ENCODE peak calls at places on chromosomes 7 and 10, in four cellular contexts. One of them, this sample, is unnamed.

GRCh38 chr10:113151178-113151577 is 201.1 kb downstream of the TCF7L2 start:
- DNase-seq in DND-41: no peak
- DNase-seq in cardiac fibroblast: no peak
- DNase-seq in foreskin fibroblast: no peak
- DNase-seq in this sample: no peak

GRCh38 chr10:98339790-98340189 is 71.8 kb upstream of the LOXL4 start:
- DNase-seq in DND-41: no peak
- DNase-seq in cardiac fibroblast: no peak
- DNase-seq in foreskin fibroblast: no peak
- DNase-seq in this sample: no peak

GRCh38 chr10:125472037-125472607 is 210.8 kb downstream of the TEX36 start:
- DNase-seq in cardiac fibroblast: no peak
- DNase-seq in foreskin fibroblast: no peak
- DNase-seq in DND-41: no peak
- DNase-seq in this sample: peak

GRCh38 chr10:126908729-126909526 is 3.7 kb downstream of the DOCK1 start:
- DNase-seq in DND-41: no peak
- DNase-seq in cardiac fibroblast: no peak
- DNase-seq in foreskin fibroblast: no peak
- DNase-seq in this sample: peak

GRCh38 chr10:33661580-33662269 is 327.3 kb upstream of the NRP1 start:
- DNase-seq in cardiac fibroblast: peak
- DNase-seq in foreskin fibroblast: peak
- DNase-seq in DND-41: no peak
- DNase-seq in this sample: peak

GRCh38 chr10:95388539-95388938 is 97.7 kb upstream of the PDLIM1 start:
- DNase-seq in cardiac fibroblast: no peak
- DNase-seq in foreskin fibroblast: no peak
- DNase-seq in DND-41: no peak
- DNase-seq in this sample: no peak

GRCh38 chr10:78148564-78148963 is 114.9 kb downstream of the RPS24 start:
- DNase-seq in foreskin fibroblast: no peak
- DNase-seq in cardiac fibroblast: no peak
- DNase-seq in DND-41: no peak
- DNase-seq in this sample: no peak

GRCh38 chr10:3528271-3528670 is 256.7 kb downstream of the KLF6 start:
- DNase-seq in foreskin fibroblast: no peak
- DNase-seq in DND-41: no peak
- DNase-seq in cardiac fibroblast: peak
- DNase-seq in this sample: peak

GRCh38 chr10:127853868-127854768 is 38.6 kb downstream of the CLRN3 start:
- DNase-seq in foreskin fibroblast: peak
- DNase-seq in cardiac fibroblast: peak
- DNase-seq in DND-41: peak
- DNase-seq in this sample: peak

GRCh38 chr7:120395526-120396019 is 122.6 kb downstream of the KCND2 start:
- DNase-seq in cardiac fibroblast: peak
- DNase-seq in DND-41: no peak
- DNase-seq in foreskin fibroblast: no peak
- DNase-seq in this sample: peak

GRCh38 chr7:107048783-107049418 is 4.4 kb downstream of the PRKAR2B start:
- DNase-seq in cardiac fibroblast: no peak
- DNase-seq in DND-41: no peak
- DNase-seq in foreskin fibroblast: no peak
- DNase-seq in this sample: no peak

GRCh38 chr10:77463967-77464745 is 173.5 kb downstream of the KCNMA1 start:
- DNase-seq in foreskin fibroblast: peak
- DNase-seq in DND-41: no peak
- DNase-seq in cardiac fibroblast: peak
- DNase-seq in this sample: peak

GRCh38 chr10:38070501-38070900 is 23.6 kb upstream of the ZNF37A start:
- DNase-seq in cardiac fibroblast: no peak
- DNase-seq in foreskin fibroblast: no peak
- DNase-seq in DND-41: no peak
- DNase-seq in this sample: no peak

GRCh38 chr10:436911-437665 is 252.4 kb downstream of the DIP2C start:
- DNase-seq in foreskin fibroblast: no peak
- DNase-seq in DND-41: no peak
- DNase-seq in cardiac fibroblast: no peak
- DNase-seq in this sample: no peak

GRCh38 chr10:23499317-23499716 is 60.4 kb downstream of the OTUD1 start:
- DNase-seq in DND-41: no peak
- DNase-seq in foreskin fibroblast: no peak
- DNase-seq in cardiac fibroblast: no peak
- DNase-seq in this sample: no peak

GRCh38 chr7:144384555-144385245 is 18.8 kb downstream of the NOBOX start:
- DNase-seq in cardiac fibroblast: peak
- DNase-seq in DND-41: no peak
- DNase-seq in foreskin fibroblast: no peak
- DNase-seq in this sample: peak

GRCh38 chr10:71260622-71261325 is 48.4 kb downstream of the UNC5B start:
- DNase-seq in DND-41: no peak
- DNase-seq in foreskin fibroblast: peak
- DNase-seq in cardiac fibroblast: peak
- DNase-seq in this sample: peak

GRCh38 chr7:49001610-49002033 is 77.3 kb downstream of the CDC14C start:
- DNase-seq in foreskin fibroblast: no peak
- DNase-seq in DND-41: peak
- DNase-seq in cardiac fibroblast: peak
- DNase-seq in this sample: peak

GRCh38 chr7:142557971-142558582 is 191.2 kb upstream of the PRSS1 start:
- DNase-seq in DND-41: peak
- DNase-seq in cardiac fibroblast: peak
- DNase-seq in foreskin fibroblast: peak
- DNase-seq in this sample: peak

DNA sequence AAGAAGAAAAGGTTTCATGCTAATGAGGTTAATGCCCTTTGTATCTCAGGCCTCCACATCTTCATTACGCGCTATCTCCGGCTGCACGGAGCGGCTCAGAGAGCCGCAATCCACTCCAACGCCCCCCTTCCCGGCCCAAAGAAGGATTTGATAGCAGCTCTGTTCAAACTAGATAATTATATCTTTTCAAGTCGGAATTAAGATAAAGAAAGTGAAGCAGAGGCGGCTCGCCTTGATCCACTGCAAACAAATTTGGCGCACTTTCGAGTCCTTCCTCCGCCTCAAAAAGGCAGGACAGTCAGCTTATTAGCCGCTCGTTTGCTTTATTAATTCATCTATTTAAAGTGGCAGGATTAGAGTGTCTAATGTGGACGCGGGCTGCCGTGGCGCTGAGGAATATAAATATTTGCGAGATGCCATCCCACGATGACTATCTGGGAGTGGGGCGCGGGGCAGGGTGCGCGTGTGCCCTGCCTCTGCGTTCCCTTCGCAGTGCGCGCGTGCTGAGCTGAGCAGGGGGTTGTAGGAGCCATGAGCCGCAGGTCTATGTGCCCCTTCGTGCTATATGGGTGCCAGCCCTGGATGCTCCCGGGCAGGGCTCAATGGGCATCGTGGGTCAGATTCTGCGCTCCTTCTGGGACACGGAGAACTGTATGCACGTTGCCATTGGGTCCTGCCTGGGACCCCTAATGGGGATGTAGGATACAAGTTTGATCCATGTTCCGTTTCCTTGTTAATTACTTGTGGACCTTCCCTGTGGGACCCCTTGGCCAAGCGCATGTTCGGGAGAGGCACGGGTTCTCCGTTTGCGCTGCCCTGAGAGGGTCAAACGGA is 9.0 kb downstream of the EMX2 start:
- DNase-seq in foreskin fibroblast: no peak
- DNase-seq in cardiac fibroblast: no peak
- DNase-seq in DND-41: no peak
- DNase-seq in this sample: no peak
- H3K4me3 ChIP-seq in foreskin fibroblast: no peak
- H3K4me3 ChIP-seq in cardiac fibroblast: no peak
- H3K4me3 ChIP-seq in DND-41: no peak
- H3K4me3 ChIP-seq in this sample: no peak

GRCh38 chr10:35575640-35576039 is 29.5 kb upstream of the GJD4 start:
- DNase-seq in foreskin fibroblast: no peak
- DNase-seq in DND-41: no peak
- DNase-seq in cardiac fibroblast: no peak
- DNase-seq in this sample: no peak

GRCh38 chr10:35576730-35577129 is 28.4 kb upstream of the GJD4 start:
- DNase-seq in DND-41: no peak
- DNase-seq in cardiac fibroblast: no peak
- DNase-seq in foreskin fibroblast: no peak
- DNase-seq in this sample: no peak

GRCh38 chr10:35572583-35572982 is 32.6 kb upstream of the GJD4 start:
- DNase-seq in cardiac fibroblast: peak
- DNase-seq in foreskin fibroblast: no peak
- DNase-seq in DND-41: no peak
- DNase-seq in this sample: no peak

GRCh38 chr10:35573786-35574185 is 31.4 kb upstream of the GJD4 start:
- DNase-seq in DND-41: no peak
- DNase-seq in cardiac fibroblast: no peak
- DNase-seq in foreskin fibroblast: no peak
- DNase-seq in this sample: no peak

DNA sequence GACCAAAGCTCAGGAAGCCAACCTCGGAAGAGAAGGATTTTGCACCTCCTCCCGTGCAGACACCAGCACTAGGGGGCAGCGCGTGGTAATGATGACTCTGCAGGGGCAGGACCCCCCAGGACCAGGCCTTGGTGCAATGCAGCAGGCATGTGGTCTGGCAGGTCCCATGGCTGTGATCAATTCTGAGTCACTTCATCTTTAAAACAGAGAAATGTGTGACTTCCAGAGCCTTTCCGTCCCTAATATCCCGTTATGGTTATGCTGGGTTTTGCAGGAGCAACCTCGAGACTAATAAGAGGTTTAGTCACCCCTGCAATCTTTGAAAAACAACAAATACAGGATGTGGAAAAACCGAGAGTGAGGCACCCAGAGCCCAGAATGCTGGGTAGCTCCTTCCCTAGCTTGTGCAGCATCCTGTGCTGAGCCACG is 30.2 kb upstream of the GJD4 start:
- DNase-seq in DND-41: no peak
- DNase-seq in cardiac fibroblast: peak
- DNase-seq in foreskin fibroblast: peak
- DNase-seq in this sample: no peak
- TF ChIP-seq CTCF in DND-41: peak
- TF ChIP-seq CTCF in cardiac fibroblast: peak
- TF ChIP-seq CTCF in foreskin fibroblast: no peak
- TF ChIP-seq CTCF in this sample: no peak

DNA sequence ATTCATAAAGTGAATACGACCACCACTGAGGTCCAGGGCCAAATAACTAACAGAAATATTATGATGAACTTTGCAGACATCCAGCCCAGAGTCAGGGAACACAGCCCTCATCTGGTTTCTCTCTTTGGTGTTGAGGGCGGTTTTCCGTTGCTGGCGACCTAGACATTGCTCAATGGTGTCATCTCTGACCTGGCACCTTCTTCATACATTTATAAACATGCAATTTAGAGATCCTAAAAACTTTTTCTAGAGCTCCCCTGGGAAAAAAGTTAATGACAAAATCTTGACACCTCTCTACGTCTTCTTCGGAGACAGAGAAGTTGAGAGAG is 301 bp upstream of the TET1 start:
- DNase-seq in foreskin fibroblast: no peak
- DNase-seq in cardiac fibroblast: no peak
- DNase-seq in DND-41: no peak
- DNase-seq in this sample: no peak
- H3K4me3 ChIP-seq in foreskin fibroblast: peak
- H3K4me3 ChIP-seq in cardiac fibroblast: peak
- H3K4me3 ChIP-seq in DND-41: peak
- H3K4me3 ChIP-seq in this sample: no peak

GRCh38 chr7:101154693-101155102 is 422 bp downstream of the AP1S1 start:
- DNase-seq in cardiac fibroblast: peak
- DNase-seq in DND-41: no peak
- DNase-seq in foreskin fibroblast: no peak
- DNase-seq in this sample: no peak

GRCh38 chr7:101153969-101154692 is at the start of gene AP1S1:
- DNase-seq in foreskin fibroblast: peak
- DNase-seq in cardiac fibroblast: peak
- DNase-seq in DND-41: peak
- DNase-seq in this sample: peak

GRCh38 chr7:101156866-101157589 is 2.8 kb downstream of the AP1S1 start:
- DNase-seq in cardiac fibroblast: no peak
- DNase-seq in DND-41: no peak
- DNase-seq in foreskin fibroblast: no peak
- DNase-seq in this sample: peak

GRCh38 chr7:101155303-101155702 is 1.0 kb downstream of the AP1S1 start:
- DNase-seq in DND-41: no peak
- DNase-seq in cardiac fibroblast: no peak
- DNase-seq in foreskin fibroblast: no peak
- DNase-seq in this sample: no peak

GRCh38 chr7:101156277-101156676 is 2.0 kb downstream of the AP1S1 start:
- DNase-seq in cardiac fibroblast: peak
- DNase-seq in DND-41: no peak
- DNase-seq in foreskin fibroblast: no peak
- DNase-seq in this sample: no peak
- TF ChIP-seq CTCF in cardiac fibroblast: peak
- TF ChIP-seq CTCF in DND-41: peak
- TF ChIP-seq CTCF in foreskin fibroblast: peak
- TF ChIP-seq CTCF in this sample: no peak

GRCh38 chr7:27652518-27652917 is 10.2 kb downstream of the HIBADH start:
- DNase-seq in DND-41: no peak
- DNase-seq in cardiac fibroblast: no peak
- DNase-seq in foreskin fibroblast: no peak
- DNase-seq in this sample: no peak

GRCh38 chr7:27661776-27662489 is 750 bp downstream of the HIBADH start:
- DNase-seq in cardiac fibroblast: peak
- DNase-seq in DND-41: peak
- DNase-seq in foreskin fibroblast: no peak
- DNase-seq in this sample: no peak

GRCh38 chr7:27655184-27655583 is 7.5 kb downstream of the HIBADH start:
- DNase-seq in DND-41: no peak
- DNase-seq in foreskin fibroblast: no peak
- DNase-seq in cardiac fibroblast: no peak
- DNase-seq in this sample: no peak

GRCh38 chr7:27651702-27652101 is 11.0 kb downstream of the HIBADH start:
- DNase-seq in DND-41: no peak
- DNase-seq in cardiac fibroblast: peak
- DNase-seq in foreskin fibroblast: no peak
- DNase-seq in this sample: no peak

DNA sequence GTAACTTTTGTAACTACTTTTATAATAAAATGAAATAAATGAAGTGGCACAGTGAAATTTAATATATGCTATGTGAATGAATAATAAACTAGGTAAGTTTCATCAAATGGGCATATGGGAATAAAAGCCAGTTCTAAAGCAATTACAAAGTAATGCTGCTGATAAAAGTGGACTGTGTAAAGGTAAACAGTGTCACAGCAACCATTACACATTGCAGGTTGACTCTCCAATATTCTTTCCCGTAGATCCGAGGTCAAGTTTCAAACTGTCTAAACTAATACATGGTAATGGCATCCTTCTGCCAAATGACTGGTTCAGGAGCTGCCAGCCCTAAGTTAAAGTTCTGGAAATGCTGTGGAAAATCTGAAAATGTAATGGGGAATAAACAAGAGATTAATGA is 6.0 kb downstream of the HIBADH start:
- DNase-seq in DND-41: no peak
- DNase-seq in cardiac fibroblast: no peak
- DNase-seq in foreskin fibroblast: no peak
- DNase-seq in this sample: no peak
- H3K4me3 ChIP-seq in DND-41: no peak
- H3K4me3 ChIP-seq in cardiac fibroblast: no peak
- H3K4me3 ChIP-seq in foreskin fibroblast: no peak
- H3K4me3 ChIP-seq in this sample: no peak

This sample was measured in epithelial cell of esophagus.